ENCODE peak calls at places on chromosome 11, in six cellular contexts. One of them, this sample, is unnamed.

GRCh38 chr11:91869751-91870150 is 354.9 kb upstream of the FAT3 start:
- DNase-seq in fibroblast of mammary gland: no peak
- DNase-seq in skeletal muscle cell: no peak
- DNase-seq in NT2/D1: no peak
- DNase-seq in keratinocyte: no peak
- DNase-seq in left ventricle myocardium inferior: no peak
- DNase-seq in this sample: no peak

GRCh38 chr11:111344032-111344431 is 35.0 kb downstream of the POU2AF1 start:
- DNase-seq in fibroblast of mammary gland: peak
- DNase-seq in skeletal muscle cell: peak
- DNase-seq in NT2/D1: no peak
- DNase-seq in keratinocyte: no peak
- DNase-seq in left ventricle myocardium inferior: peak
- DNase-seq in this sample: no peak

GRCh38 chr11:62958547-62959071 is 26.2 kb downstream of the SLC22A6 start:
- DNase-seq in fibroblast of mammary gland: peak
- DNase-seq in skeletal muscle cell: peak
- DNase-seq in NT2/D1: no peak
- DNase-seq in keratinocyte: no peak
- DNase-seq in left ventricle myocardium inferior: peak
- DNase-seq in this sample: peak

GRCh38 chr11:128940156-128940555 is 2.5 kb downstream of the TP53AIP1 start:
- DNase-seq in fibroblast of mammary gland: no peak
- DNase-seq in skeletal muscle cell: no peak
- DNase-seq in NT2/D1: no peak
- DNase-seq in keratinocyte: no peak
- DNase-seq in left ventricle myocardium inferior: no peak
- DNase-seq in this sample: no peak

GRCh38 chr11:58513747-58514367 is 6.0 kb upstream of the OR5B21 start:
- DNase-seq in fibroblast of mammary gland: peak
- DNase-seq in skeletal muscle cell: no peak
- DNase-seq in NT2/D1: peak
- DNase-seq in keratinocyte: no peak
- DNase-seq in left ventricle myocardium inferior: no peak
- DNase-seq in this sample: peak

GRCh38 chr11:120131941-120132644 is 5.8 kb downstream of the TRIM29 start:
- DNase-seq in fibroblast of mammary gland: no peak
- DNase-seq in skeletal muscle cell: no peak
- DNase-seq in NT2/D1: no peak
- DNase-seq in keratinocyte: no peak
- DNase-seq in left ventricle myocardium inferior: peak
- DNase-seq in this sample: peak

GRCh38 chr11:116226731-116227130 is 546.1 kb downstream of the BUD13 start:
- DNase-seq in fibroblast of mammary gland: no peak
- DNase-seq in skeletal muscle cell: no peak
- DNase-seq in NT2/D1: no peak
- DNase-seq in keratinocyte: no peak
- DNase-seq in left ventricle myocardium inferior: no peak
- DNase-seq in this sample: no peak

GRCh38 chr11:128837627-128838026 is 29.5 kb downstream of the KCNJ1 start:
- DNase-seq in fibroblast of mammary gland: no peak
- DNase-seq in skeletal muscle cell: no peak
- DNase-seq in NT2/D1: no peak
- DNase-seq in keratinocyte: no peak
- DNase-seq in left ventricle myocardium inferior: no peak
- DNase-seq in this sample: no peak

GRCh38 chr11:12625438-12626071 is 48.7 kb upstream of the TEAD1 start:
- DNase-seq in fibroblast of mammary gland: peak
- DNase-seq in skeletal muscle cell: peak
- DNase-seq in NT2/D1: no peak
- DNase-seq in keratinocyte: no peak
- DNase-seq in left ventricle myocardium inferior: no peak
- DNase-seq in this sample: no peak

GRCh38 chr11:34446389-34446788 is 7.7 kb downstream of the CAT start:
- DNase-seq in fibroblast of mammary gland: no peak
- DNase-seq in skeletal muscle cell: no peak
- DNase-seq in NT2/D1: no peak
- DNase-seq in keratinocyte: no peak
- DNase-seq in left ventricle myocardium inferior: no peak
- DNase-seq in this sample: no peak